ENCODE peak calls at places on chromosomes 16 and 17, in ten cellular contexts. U, B, V, F, G, N, K, C, X and L are unnamed samples.
A peak's percentile ranks its signal among the peaks of the same experiment; 100 is the strongest.

GRCh38 chr17:68398731-68399637 is 58.3 kb downstream of the WIPI1 start:
- ATAC-seq in B (peak; percentile 83), X (peak; percentile 80), K (peak; percentile 86), U (peak; percentile 79), N (peak; percentile 35), F (peak; percentile 95), V (peak; percentile 50), G (peak; percentile 77), C (peak; percentile 84), L (peak; percentile 71)

GRCh38 chr16:15403392-15403995 is 7.9 kb downstream of the MPV17L start:
- ATAC-seq in U (no peak), C (peak; percentile 67), B (no peak), N (no peak), V (no peak), G (no peak), K (no peak), F (no peak), X (no peak), L (no peak)

GRCh38 chr16:31177136-31177535 is 2.8 kb upstream of the FUS start:
- ATAC-seq in C (peak; percentile 2), F (no peak), B (no peak), N (peak; percentile 39), V (no peak), X (no peak), K (no peak), U (peak; percentile 31), G (no peak), L (no peak)

GRCh38 chr16:50273888-50274770 is 7.8 kb downstream of the ADCY7 start:
- ATAC-seq in N (peak; percentile 84), K (peak; percentile 28), V (no peak), U (peak; percentile 65), F (peak; percentile 52), C (peak; percentile 46), X (peak; percentile 65), B (peak; percentile 9), G (peak; percentile 41), L (peak; percentile 86)

GRCh38 chr16:51509336-51509735 is 358.3 kb upstream of the SALL1 start:
- ATAC-seq in U (no peak), N (no peak), B (no peak), C (no peak), G (no peak), V (no peak), X (no peak), K (no peak), F (no peak), L (no peak)

GRCh38 chr17:65017375-65017774 is 39.2 kb downstream of the GNA13 start:
- ATAC-seq in K (no peak), N (no peak), U (no peak), B (no peak), G (peak; percentile 63), C (no peak), X (no peak), F (no peak), V (no peak), L (no peak)

GRCh38 chr17:65290616-65291015 is 153.4 kb downstream of the RGS9 start:
- ATAC-seq in C (no peak), K (peak; percentile 21), V (no peak), B (peak; percentile 48), G (no peak), U (no peak), F (peak; percentile 62), X (peak; percentile 83), N (no peak), L (no peak)

GRCh38 chr17:77366206-77366557 is 225.4 kb downstream of the SEC14L1 start:
- ATAC-seq in V (no peak), G (no peak), X (peak; percentile 18), B (no peak), U (no peak), K (no peak), F (peak; percentile 45), N (no peak), C (peak; percentile 14), L (no peak)

GRCh38 chr17:15782809-15783208 is 50.7 kb downstream of the TBC1D26 start:
- ATAC-seq in G (peak; percentile 64), B (peak; percentile 75), V (peak; percentile 54), N (peak; percentile 24), C (peak; percentile 74), F (peak; percentile 81), K (peak; percentile 80), U (no peak), X (peak; percentile 63), L (no peak)

GRCh38 chr17:71496552-71496951 is 624.3 kb upstream of the SOX9 start:
- ATAC-seq in U (no peak), B (no peak), N (no peak), K (no peak), F (no peak), G (no peak), C (no peak), X (no peak), V (no peak), L (no peak)

GRCh38 chr16:51401673-51402072 is 250.6 kb upstream of the SALL1 start:
- ATAC-seq in K (no peak), U (no peak), N (no peak), F (no peak), C (no peak), V (no peak), B (no peak), X (no peak), G (no peak), L (no peak)

GRCh38 chr16:31009894-31010293 is 544 bp downstream of the STX1B start:
- ATAC-seq in B (no peak), G (no peak), N (peak; percentile 53), C (no peak), U (peak; percentile 30), F (no peak), V (no peak), K (no peak), X (no peak), L (peak; percentile 16)

GRCh38 chr16:49488336-49488735 is 114.7 kb downstream of the C16orf78 start:
- ATAC-seq in F (no peak), V (no peak), X (no peak), U (no peak), N (no peak), K (no peak), C (no peak), B (no peak), G (no peak), L (no peak)

GRCh38 chr17:64635647-64636305 is 26.3 kb downstream of the SMURF2 start:
- ATAC-seq in X (no peak), F (no peak), K (no peak), G (no peak), C (no peak), B (no peak), U (peak; percentile 32), V (no peak), N (no peak), L (peak; percentile 87)

GRCh38 chr16:84667600-84668309 is 19.4 kb downstream of the KLHL36 start:
- ATAC-seq in V (no peak), C (no peak), X (no peak), U (no peak), F (no peak), K (no peak), B (no peak), N (no peak), G (no peak), L (no peak)